ENCODE peak calls at places on chromosomes 4 and X, in nine cellular contexts. D is fibroblast of lung, O is GM20000, I is fibroblast of villous mesenchyme, K is astrocyte, B is bronchial epithelial cell, M is fibroblast of mammary gland, S is upper lobe of right lung, W is retinal pigment epithelial cell. T is an unnamed sample.
A peak's percentile ranks its signal among the peaks of the same experiment; 100 is the strongest.

GRCh38 chr4:41418444-41418843 is 119.5 kb upstream of the LIMCH1 start:
- DNase-seq in D (peak; percentile 92), O (no peak), I (peak; percentile 51), K (peak; percentile 92), B (no peak), M (no peak), S (no peak), W (peak; percentile 97), T (peak; percentile 85)

GRCh38 chr4:55030606-55031005 is 94.8 kb downstream of the KDR start:
- DNase-seq in D (no peak), O (no peak), I (no peak), K (no peak), B (peak; percentile 49), M (no peak), S (no peak), W (peak; percentile 59), T (no peak)

GRCh38 chrX:1182211-1182610 is 30.2 kb downstream of the CRLF2 start:
- DNase-seq in D (no peak), O (no peak), I (no peak), K (no peak), B (no peak), M (no peak), S (no peak), W (no peak), T (no peak)

GRCh38 chr4:121977251-121978168 is 25.6 kb upstream of the TRPC3 start:
- DNase-seq in D (no peak), O (peak; percentile 39), I (peak; percentile 48), K (no peak), B (peak; percentile 39), M (no peak), S (no peak), W (no peak), T (no peak)

GRCh38 chrX:34300871-34301270 is 168.8 kb upstream of the FAM47A start:
- DNase-seq in D (peak; percentile 6), O (peak; percentile 1), I (peak; percentile 39), K (peak; percentile 1), B (peak; percentile 57), M (peak; percentile 58), S (no peak), W (peak; percentile 6), T (peak; percentile 2)

GRCh38 chrX:40471965-40472648 is 108.7 kb upstream of the ATP6AP2 start:
- DNase-seq in D (peak; percentile 83), O (peak; percentile 28), I (peak; percentile 85), K (peak; percentile 80), B (peak; percentile 62), M (peak; percentile 24), S (peak; percentile 60), W (peak; percentile 71), T (peak; percentile 89)

GRCh38 chr4:38030023-38030422 is 69.8 kb downstream of the PTTG2 start:
- DNase-seq in D (peak; percentile 72), O (no peak), I (no peak), K (peak; percentile 61), B (peak; percentile 75), M (peak; percentile 90), S (no peak), W (no peak), T (peak; percentile 62)

GRCh38 chrX:38206542-38206941 is 14.1 kb downstream of the SRPX start:
- DNase-seq in D (no peak), O (no peak), I (no peak), K (no peak), B (no peak), M (peak; percentile 43), S (no peak), W (no peak), T (peak; percentile 31)

GRCh38 chr4:175421506-175421905 is 390.6 kb downstream of the GPM6A start:
- DNase-seq in D (peak; percentile 74), O (no peak), I (peak; percentile 37), K (peak; percentile 61), B (peak; percentile 48), M (peak; percentile 65), S (no peak), W (peak; percentile 48), T (peak; percentile 42)

GRCh38 chrX:117059848-117060247 is 597.1 kb upstream of the CT83 start:
- DNase-seq in D (no peak), O (no peak), I (no peak), K (no peak), B (no peak), M (no peak), S (no peak), W (no peak), T (no peak)

GRCh38 chr4:154497901-154498300 is 6.3 kb upstream of the DCHS2 start:
- DNase-seq in D (no peak), O (no peak), I (no peak), K (peak; percentile 1), B (peak; percentile 6), M (peak; percentile 33), S (no peak), W (no peak), T (peak; percentile 31)

GRCh38 chr4:71259305-71259704 is 79.5 kb upstream of the SLC4A4 start:
- DNase-seq in D (no peak), O (no peak), I (no peak), K (no peak), B (no peak), M (no peak), S (no peak), W (no peak), T (no peak)

GRCh38 chr4:75512336-75513211 is 1.6 kb downstream of the RCHY1 start:
- DNase-seq in D (peak; percentile 83), O (peak; percentile 13), I (peak; percentile 81), K (peak; percentile 81), B (peak; percentile 18), M (peak; percentile 65), S (no peak), W (no peak), T (peak; percentile 77)

GRCh38 chr4:105624530-105624929 is 72.1 kb downstream of the ARHGEF38 start:
- DNase-seq in D (peak; percentile 86), O (peak; percentile 28), I (peak; percentile 10), K (peak; percentile 81), B (peak; percentile 30), M (peak; percentile 30), S (no peak), W (peak; percentile 69), T (peak; percentile 12)

GRCh38 chr4:17013382-17014006 is 115.0 kb upstream of the LDB2 start:
- DNase-seq in D (peak; percentile 67), O (no peak), I (no peak), K (peak; percentile 51), B (peak; percentile 5), M (no peak), S (no peak), W (no peak), T (peak; percentile 72)

GRCh38 chrX:150429577-150429976 is 66.5 kb downstream of the MAMLD1 start:
- DNase-seq in D (peak; percentile 63), O (no peak), I (peak; percentile 71), K (peak; percentile 59), B (peak; percentile 87), M (peak; percentile 84), S (no peak), W (no peak), T (peak; percentile 84)

GRCh38 chr4:27616166-27616565 is 755.5 kb downstream of the STIM2 start:
- DNase-seq in D (peak; percentile 39), O (no peak), I (no peak), K (peak; percentile 27), B (no peak), M (peak; percentile 8), S (no peak), W (no peak), T (no peak)

DNA sequence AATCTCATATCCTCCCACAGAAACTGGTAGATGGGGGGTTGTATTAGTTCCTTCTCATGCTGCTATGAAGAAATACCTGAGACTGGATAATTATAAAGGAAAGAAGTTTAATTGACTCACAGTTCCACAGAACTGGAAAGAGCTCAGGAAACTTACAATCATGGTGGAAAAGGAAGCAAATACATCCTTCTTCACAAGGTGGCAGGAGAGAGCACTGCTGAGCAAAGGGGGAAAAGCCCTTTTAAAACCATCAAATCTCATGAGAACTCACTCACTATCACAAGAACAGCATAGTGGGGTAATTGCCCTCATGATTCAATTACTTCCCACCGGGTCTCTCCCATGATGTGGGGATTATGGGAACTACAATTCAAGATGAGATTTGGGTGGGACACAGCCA is 250.5 kb upstream of the GPRIN3 start:
- DNase-seq in D (no peak), O (no peak), I (no peak), K (no peak), B (peak; percentile 32), M (peak; percentile 30), S (no peak), W (no peak), T (no peak)
- TF ChIP-seq CTCF in D (peak; percentile 30), O (peak; percentile 10), I (peak; percentile 33), K (peak; percentile 30), B (peak; percentile 51), M (peak; percentile 51), S (no peak), W (peak; percentile 58), T (peak; percentile 37)

DNA sequence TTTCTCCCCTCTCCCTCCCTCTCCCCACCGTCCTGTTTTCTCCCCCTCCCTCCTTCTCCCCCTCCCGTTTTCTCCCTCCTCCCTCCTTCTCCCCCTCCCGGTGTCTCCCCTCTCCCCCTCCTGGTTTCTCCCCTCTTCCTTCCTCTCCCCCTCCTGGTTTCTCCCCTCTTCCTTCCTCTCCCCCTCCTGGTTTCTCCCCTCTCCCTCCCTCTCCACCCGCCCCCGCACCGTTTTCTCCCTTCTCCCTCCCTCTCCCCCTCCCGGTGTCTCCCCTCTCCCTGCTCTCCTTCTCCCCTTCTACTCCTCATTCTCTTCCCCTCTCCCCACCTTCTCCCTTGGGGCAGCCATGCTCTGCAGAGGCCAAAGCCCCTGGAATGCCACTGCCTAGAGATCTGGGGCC is 12.1 kb downstream of the SH3TC1 start:
- DNase-seq in D (no peak), O (no peak), I (no peak), K (no peak), B (no peak), M (no peak), S (no peak), W (no peak), T (no peak)
- TF ChIP-seq CTCF in D (no peak), O (no peak), I (no peak), K (no peak), B (no peak), M (no peak), S (no peak), W (no peak), T (no peak)

DNA sequence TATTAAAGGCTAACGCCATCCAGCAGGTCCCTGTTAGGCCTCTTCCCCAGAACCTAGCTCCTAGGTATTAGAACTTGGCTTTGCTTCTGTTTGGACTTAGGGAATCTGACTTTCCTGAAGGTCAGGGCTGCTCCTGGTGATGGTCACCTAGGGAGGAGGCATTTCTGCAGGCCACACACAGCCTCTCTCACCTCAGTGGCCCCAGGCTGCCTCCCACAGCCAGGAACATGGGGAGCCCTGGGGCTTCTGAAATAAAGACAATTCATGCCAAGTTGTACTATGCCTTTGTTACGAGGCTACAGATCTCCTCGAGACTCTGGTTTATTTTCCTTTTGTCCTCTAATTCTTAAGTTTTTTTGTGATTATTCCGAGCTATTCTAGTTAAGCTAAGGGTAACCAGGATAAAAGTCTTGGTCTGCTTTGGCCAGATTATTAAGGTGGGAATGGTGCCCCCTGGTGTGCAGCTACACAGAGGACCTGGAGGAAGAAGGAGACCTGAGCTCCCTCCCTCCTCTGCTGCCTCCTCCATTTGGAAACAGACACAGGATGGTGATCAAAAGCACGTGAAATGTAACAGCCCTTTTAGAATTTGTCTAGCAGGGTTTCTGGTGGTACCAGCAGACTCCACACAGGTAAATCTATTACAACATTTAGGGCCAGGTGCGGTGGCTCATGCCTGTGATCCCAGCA is 131.0 kb downstream of the DCLK2 start:
- DNase-seq in D (peak; percentile 62), O (peak; percentile 63), I (peak; percentile 81), K (peak; percentile 43), B (peak; percentile 52), M (peak; percentile 76), S (peak; percentile 68), W (no peak), T (peak; percentile 64)
- TF ChIP-seq CTCF in D (peak; percentile 57), O (peak; percentile 32), I (peak; percentile 72), K (peak; percentile 67), B (peak; percentile 58), M (peak; percentile 62), S (peak; percentile 59), W (peak; percentile 77), T (peak; percentile 62)

GRCh38 chrX:21770631-21771321 is 12.9 kb upstream of the SMPX start:
- DNase-seq in D (peak; percentile 14), O (no peak), I (no peak), K (peak; percentile 3), B (peak; percentile 24), M (no peak), S (no peak), W (peak; percentile 72), T (no peak)
- TF ChIP-seq CTCF in D (no peak), O (no peak), I (no peak), K (no peak), B (no peak), M (no peak), S (no peak), W (no peak), T (no peak)

T was measured in AG10803.